ENCODE peak calls at places on chromosomes 2 and 18, in six cellular contexts. O, K, W, F, Q and T are unnamed samples.

GRCh38 chr2:235793163-235793752 is 299.4 kb downstream of the AGAP1 start:
- DNase-seq in W (no peak), F (no peak), O (peak), Q (no peak), K (no peak), T (no peak)

GRCh38 chr2:57877811-57878572 is 168.6 kb upstream of the VRK2 start:
- DNase-seq in Q (no peak), W (no peak), O (no peak), K (no peak), F (no peak), T (no peak)

GRCh38 chr18:79378416-79379250 is 17.1 kb upstream of the NFATC1 start:
- DNase-seq in F (peak), Q (peak), K (peak), W (peak), O (peak), T (peak)

GRCh38 chr2:144836635-144837350 is 316.9 kb upstream of the ZEB2 start:
- DNase-seq in W (no peak), Q (no peak), O (no peak), K (no peak), F (no peak), T (no peak)

GRCh38 chr18:24214144-24214543 is 75.3 kb downstream of the CABYR start:
- DNase-seq in O (no peak), F (no peak), Q (no peak), W (no peak), K (no peak), T (no peak)

GRCh38 chr2:215535125-215535668 is 99.3 kb upstream of the FN1 start:
- DNase-seq in W (no peak), Q (no peak), O (no peak), F (no peak), K (no peak), T (no peak)

GRCh38 chr2:21392660-21393059 is 268.9 kb downstream of the TDRD15 start:
- DNase-seq in F (no peak), Q (no peak), O (no peak), K (no peak), W (no peak), T (no peak)

GRCh38 chr2:102229141-102229764 is 42.4 kb downstream of the IL1RL2 start:
- DNase-seq in K (no peak), Q (no peak), W (no peak), F (no peak), O (no peak), T (no peak)

GRCh38 chr18:3447895-3448844 is 1.8 kb upstream of the TGIF1 start:
- DNase-seq in K (peak), O (peak), F (peak), Q (peak), W (peak), T (peak)

GRCh38 chr2:219358170-219359075 is 25.9 kb upstream of the RESP18 start:
- DNase-seq in W (no peak), O (peak), K (no peak), F (no peak), Q (no peak), T (no peak)

GRCh38 chr2:204472375-204472774 is 72.9 kb upstream of the PARD3B start:
- DNase-seq in F (no peak), K (no peak), O (no peak), W (no peak), Q (no peak), T (no peak)

GRCh38 chr18:58605027-58606020 is 23.6 kb downstream of the ALPK2 start:
- DNase-seq in W (no peak), O (no peak), Q (no peak), F (no peak), K (no peak), T (no peak)

GRCh38 chr18:58599106-58599505 is 29.8 kb downstream of the ALPK2 start:
- DNase-seq in F (no peak), K (no peak), W (no peak), Q (no peak), O (no peak), T (no peak)

GRCh38 chr18:58604301-58604700 is 24.6 kb downstream of the ALPK2 start:
- DNase-seq in K (no peak), F (no peak), W (no peak), Q (no peak), O (no peak), T (no peak)

GRCh38 chr18:58603365-58604067 is 25.4 kb downstream of the ALPK2 start:
- DNase-seq in K (no peak), F (no peak), Q (no peak), O (no peak), W (no peak), T (no peak)

DNA sequence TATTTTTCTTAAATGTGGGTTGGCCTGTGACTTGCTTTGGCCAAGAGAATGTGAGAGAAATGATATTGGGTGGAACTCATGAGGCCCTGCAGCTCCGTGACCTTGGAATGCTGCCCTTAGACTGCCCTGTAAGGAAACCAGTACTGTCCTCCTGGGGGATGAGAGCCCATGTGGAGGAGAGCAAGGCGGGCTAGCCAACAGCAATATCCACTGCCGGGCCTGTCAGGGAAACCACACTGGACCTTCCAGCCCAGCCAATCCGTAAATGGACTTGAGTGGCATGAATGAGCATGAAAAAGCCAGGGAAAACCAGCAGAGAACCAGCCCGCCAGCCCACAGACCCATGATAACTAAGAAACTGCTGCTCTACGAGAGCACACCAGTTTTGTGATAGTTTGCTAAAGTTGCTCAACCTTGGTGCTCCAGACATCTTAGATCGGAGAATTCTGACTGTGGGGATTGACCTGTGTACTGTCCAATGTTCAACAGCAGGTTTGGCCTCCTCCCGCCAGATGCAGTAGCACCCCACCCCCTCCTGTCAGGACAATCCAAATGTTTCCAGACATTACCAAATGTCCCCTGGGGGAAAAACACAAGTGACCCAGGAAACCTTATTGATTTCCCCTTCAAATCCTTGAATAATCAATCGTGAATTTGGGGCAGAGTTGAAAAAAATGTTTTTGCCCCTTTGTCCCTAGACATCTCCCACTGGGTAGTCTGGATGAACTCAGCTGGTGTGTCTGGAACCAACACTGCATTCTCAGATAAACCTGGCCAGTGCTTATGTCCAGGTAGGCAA is 27.2 kb downstream of the ALPK2 start:
- DNase-seq in O (no peak), Q (no peak), W (no peak), F (no peak), K (no peak), T (no peak)
- H3K27ac ChIP-seq in O (no peak), Q (no peak), W (no peak), F (no peak), K (no peak), T (no peak)

DNA sequence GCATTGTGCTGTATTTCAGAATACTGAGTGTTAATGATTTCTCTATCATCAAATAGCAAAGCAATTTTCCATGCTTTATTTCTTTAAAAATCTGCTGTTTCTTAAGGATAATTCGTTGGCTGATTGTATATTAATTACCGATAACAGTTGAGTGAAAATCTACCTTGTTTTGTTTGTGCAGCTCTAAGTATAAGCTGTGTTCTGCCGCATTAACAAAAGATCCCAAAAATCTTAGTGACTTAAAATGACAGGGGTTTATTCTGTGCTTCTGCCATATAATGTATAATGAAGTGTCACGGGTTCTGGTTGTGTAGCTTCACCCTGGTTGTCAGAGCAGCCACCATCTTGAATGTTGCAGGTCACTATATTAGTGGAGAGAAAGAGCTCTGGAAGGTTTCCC is 196.1 kb downstream of the ACTR3 start:
- DNase-seq in F (no peak), W (no peak), K (no peak), O (no peak), Q (no peak), T (no peak)
- TF ChIP-seq POLR2A in F (no peak), W (no peak), K (no peak), O (no peak), Q (no peak), T (no peak)

DNA sequence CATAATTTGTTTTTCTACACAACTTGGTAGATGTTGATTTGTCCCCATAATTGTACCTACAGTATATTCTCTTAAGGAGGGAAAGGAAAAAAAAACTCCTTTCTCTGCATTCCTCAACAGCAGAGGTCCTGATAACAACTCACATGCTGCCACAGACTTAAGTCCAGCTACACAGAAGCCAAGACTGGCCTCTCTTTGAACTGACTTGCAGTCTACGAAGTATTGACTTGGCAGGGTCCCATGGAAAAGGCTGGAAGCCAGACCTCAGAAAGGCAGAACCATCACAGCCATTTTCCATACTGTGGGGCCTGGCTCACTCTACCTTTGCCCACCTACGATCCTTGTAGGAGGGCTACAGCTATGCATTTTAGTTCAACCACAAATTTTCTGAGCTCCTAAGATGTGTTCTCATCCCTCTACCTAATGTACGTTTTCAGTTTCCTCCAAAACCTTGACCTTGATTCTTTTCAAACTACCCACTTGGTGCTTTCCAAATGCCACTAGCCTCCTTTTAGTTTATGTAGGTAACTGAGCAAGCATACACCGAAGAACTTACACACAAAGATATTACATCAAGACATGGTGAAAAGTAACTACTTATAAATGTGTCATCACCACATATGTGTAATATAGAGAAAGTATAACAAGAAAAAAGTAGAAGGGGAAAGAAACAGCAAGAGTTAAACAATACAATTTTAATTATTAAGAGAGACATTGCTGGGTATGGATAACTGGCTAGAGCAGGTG is 12.2 kb downstream of the LONRF2 start:
- DNase-seq in K (peak), O (no peak), F (no peak), W (peak), Q (no peak), T (no peak)
- H3K27ac ChIP-seq in K (no peak), O (no peak), F (no peak), W (no peak), Q (no peak), T (no peak)

GRCh38 chr2:127429291-127429690 is 11.1 kb downstream of the PROC start:
- DNase-seq in O (no peak), W (peak), Q (no peak), F (no peak), K (no peak), T (no peak)
- TF ChIP-seq POLR2A in O (no peak), W (no peak), Q (no peak), F (no peak), K (no peak), T (no peak)

GRCh38 chr2:160583162-160583522 is 89.5 kb upstream of the RBMS1 start:
- DNase-seq in W (no peak), F (no peak), O (no peak), K (no peak), Q (no peak), T (peak)
- H3K27ac ChIP-seq in W (peak), F (no peak), O (peak), K (no peak), Q (no peak), T (peak)

DNA sequence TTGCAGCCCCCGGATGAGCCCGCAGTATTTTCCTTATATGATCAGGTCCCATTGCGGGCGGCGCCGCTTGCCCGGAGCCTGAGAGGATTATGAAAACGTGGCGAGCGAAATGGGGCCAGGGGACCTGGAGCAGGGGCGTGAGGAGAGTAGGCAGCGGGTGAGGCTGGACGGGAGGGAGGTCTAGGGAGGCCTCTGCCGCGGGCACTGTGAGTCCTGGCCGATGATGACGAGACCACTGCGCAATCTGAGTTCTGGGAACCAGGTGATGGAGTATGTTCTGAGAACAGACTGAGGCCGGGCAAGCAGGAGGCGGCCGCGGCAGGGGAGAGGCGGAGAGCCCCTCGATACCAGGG is 790 bp upstream of the ACAA2 start:
- DNase-seq in O (peak), K (no peak), F (peak), Q (peak), W (no peak), T (peak)
- TF ChIP-seq POLR2A in O (no peak), K (no peak), F (no peak), Q (no peak), W (no peak), T (no peak)

GRCh38 chr18:13810950-13811485 is 12.9 kb upstream of the MC5R start:
- DNase-seq in Q (no peak), W (no peak), F (no peak), K (no peak), O (no peak), T (no peak)

GRCh38 chr18:13809025-13809384 is 14.9 kb upstream of the MC5R start:
- DNase-seq in F (no peak), O (no peak), K (no peak), W (peak), Q (no peak), T (no peak)

GRCh38 chr18:13811993-13812392 is 12.0 kb upstream of the MC5R start:
- DNase-seq in Q (no peak), F (no peak), W (no peak), O (peak), K (no peak), T (no peak)

GRCh38 chr18:13809521-13810252 is 14.3 kb upstream of the MC5R start:
- DNase-seq in Q (no peak), O (no peak), W (no peak), K (no peak), F (no peak), T (no peak)

DNA sequence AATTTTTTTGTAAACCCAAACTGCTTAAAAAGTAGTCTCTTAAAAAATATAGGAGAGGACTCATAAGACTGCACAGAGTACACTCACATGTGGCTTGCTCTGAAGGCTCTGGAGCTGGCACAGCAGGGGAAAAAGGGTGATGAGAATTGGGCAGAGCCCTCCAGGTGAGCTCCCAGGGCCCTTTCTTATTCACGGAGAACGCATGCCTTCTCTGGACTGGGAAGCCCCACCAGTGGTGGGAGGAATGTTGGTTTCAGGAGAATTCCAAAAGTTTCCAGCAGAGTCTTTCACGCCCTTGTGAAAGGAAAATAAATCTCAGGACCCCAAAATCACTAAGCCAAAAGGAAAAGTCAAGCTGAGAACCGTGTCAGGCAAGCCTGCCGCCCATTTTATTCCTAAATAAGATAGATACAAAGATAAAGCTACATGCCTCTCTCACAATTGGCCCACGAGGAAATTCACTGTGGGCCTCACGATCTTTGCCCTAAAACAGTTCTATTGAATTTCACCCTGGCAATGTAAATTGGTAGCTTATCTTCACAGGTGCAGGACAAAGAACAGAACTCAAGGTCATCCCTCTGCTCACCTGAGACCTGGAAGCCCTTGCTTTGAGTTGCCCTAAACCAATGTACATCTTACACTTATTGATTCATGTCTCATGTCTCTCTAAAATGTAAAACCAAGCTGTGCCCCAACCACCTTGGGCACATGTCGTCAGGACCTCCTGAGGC is 15.5 kb upstream of the MC5R start:
- DNase-seq in K (no peak), Q (no peak), F (no peak), W (no peak), O (no peak), T (no peak)
- H3K27ac ChIP-seq in K (no peak), Q (no peak), F (no peak), W (peak), O (no peak), T (no peak)

DNA sequence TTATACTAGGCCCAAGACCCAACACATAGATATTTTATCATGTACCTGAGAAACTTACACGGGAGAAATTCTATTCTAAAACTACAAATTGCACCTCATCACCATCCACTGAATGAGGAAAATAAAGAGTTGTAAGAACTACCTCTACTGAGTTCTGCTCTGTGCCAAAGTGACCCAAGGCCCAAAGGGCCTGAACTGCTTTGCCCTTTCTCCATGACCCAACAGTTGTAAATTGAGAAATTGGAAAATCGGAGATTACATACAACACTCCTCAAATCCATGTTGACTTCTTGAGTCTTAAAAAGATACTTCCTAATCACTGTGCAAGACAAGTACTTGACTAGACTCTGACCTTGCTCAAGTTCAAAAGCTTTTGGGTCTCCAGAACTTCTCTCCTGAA is 8.8 kb downstream of the NR4A2 start:
- DNase-seq in W (no peak), F (no peak), Q (no peak), O (no peak), K (no peak), T (no peak)
- TF ChIP-seq POLR2A in W (no peak), F (no peak), Q (no peak), O (no peak), K (no peak), T (no peak)